ENCODE peak calls at places on chromosomes 3 and 15, in four cellular contexts. P, R, C and I are unnamed samples.

GRCh38 chr3:81744366-81744765 is 17.1 kb downstream of the GBE1 start:
- DNase-seq in P (peak; percentile 66), R (peak; percentile 97), C (no peak), I (peak; percentile 77)

GRCh38 chr3:149765762-149766334 is 13.6 kb upstream of the COMMD2 start:
- DNase-seq in P (no peak), R (peak; percentile 67), C (no peak), I (no peak)

GRCh38 chr3:134959516-134959915 is 164.5 kb downstream of the EPHB1 start:
- DNase-seq in P (no peak), R (no peak), C (no peak), I (no peak)

GRCh38 chr3:182843478-182843877 is 50.2 kb downstream of the ATP11B start:
- DNase-seq in P (no peak), R (peak; percentile 3), C (no peak), I (no peak)

GRCh38 chr3:57755368-57756021 is 614 bp upstream of the SLMAP start:
- DNase-seq in P (no peak), R (no peak), C (peak; percentile 22), I (no peak)

GRCh38 chr3:123155471-123156011 is 46.2 kb upstream of the SEC22A start:
- DNase-seq in P (no peak), R (no peak), C (no peak), I (no peak)

GRCh38 chr15:96325579-96326331 is 4.7 kb upstream of the NR2F2 start:
- DNase-seq in P (no peak), R (peak; percentile 71), C (peak; percentile 58), I (no peak)

GRCh38 chr3:73716418-73716817 is 91.7 kb upstream of the PDZRN3 start:
- DNase-seq in P (no peak), R (peak; percentile 54), C (no peak), I (no peak)

GRCh38 chr3:185317674-185318073 is 45.3 kb upstream of the MAP3K13 start:
- DNase-seq in P (no peak), R (no peak), C (no peak), I (no peak)

GRCh38 chr3:49276475-49277356 is at the start of gene C3orf62:
- DNase-seq in P (no peak), R (peak; percentile 82), C (no peak), I (peak; percentile 47)

DNA sequence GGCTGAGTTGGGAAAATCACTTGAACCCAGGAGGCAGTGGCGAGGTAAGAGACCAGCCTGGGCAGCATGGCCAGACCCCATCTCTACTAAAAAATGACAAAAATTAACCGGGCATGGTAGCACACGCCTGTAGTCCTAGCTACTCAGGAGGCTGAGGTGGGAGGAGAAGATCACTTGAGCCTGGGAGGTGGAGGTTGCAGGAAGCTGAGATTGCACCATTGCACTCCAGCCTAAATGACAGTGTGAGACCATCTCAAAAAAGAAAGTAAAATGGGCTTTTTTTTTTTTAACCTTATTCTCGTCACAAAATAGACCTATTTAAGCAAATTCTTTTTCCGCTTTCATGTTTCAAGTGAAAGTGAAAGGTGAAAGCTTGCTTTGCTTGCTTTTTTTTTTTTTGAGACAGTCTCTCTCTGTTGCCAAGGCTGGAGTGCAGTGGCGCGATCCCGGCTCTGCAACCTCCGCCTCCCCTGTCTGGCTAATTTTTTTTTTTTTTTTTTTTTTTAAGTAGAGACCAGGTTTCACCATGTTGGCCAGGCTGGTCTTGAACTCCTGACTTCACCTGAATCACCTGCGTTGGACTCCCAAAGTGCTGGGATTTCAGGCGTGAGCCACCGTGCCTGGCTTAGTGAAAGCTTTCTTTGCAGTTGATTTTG is 3.6 kb downstream of the PDIA3 start:
- DNase-seq in P (no peak), R (no peak), C (no peak), I (no peak)
- H3K4me3 ChIP-seq in P (no peak overlapping the region), R (peak overlapping the region; percentile 17), C (no peak overlapping the region), I (peak overlapping the region; percentile 4)

GRCh38 chr3:28799084-28799483 is 450.5 kb upstream of the AZI2 start:
- DNase-seq in P (no peak), R (no peak), C (no peak), I (no peak)
- TF ChIP-seq CTCF in P (no peak), R (no peak), C (no peak), I (no peak)

GRCh38 chr3:39260957-39261356 is 18.9 kb downstream of the CX3CR1 start:
- DNase-seq in P (peak; percentile 33), R (peak; percentile 84), C (peak; percentile 29), I (peak; percentile 16)
- H3K27ac ChIP-seq in P (no peak overlapping the region), R (no peak overlapping the region), C (no peak overlapping the region), I (no peak overlapping the region)

GRCh38 chr3:44992555-44993470 is 16.8 kb downstream of the EXOSC7 start:
- DNase-seq in P (no peak), R (peak; percentile 29), C (no peak), I (no peak)
- H3K4me3 ChIP-seq in P (no peak overlapping the region), R (no peak overlapping the region), C (no peak overlapping the region), I (no peak overlapping the region)

DNA sequence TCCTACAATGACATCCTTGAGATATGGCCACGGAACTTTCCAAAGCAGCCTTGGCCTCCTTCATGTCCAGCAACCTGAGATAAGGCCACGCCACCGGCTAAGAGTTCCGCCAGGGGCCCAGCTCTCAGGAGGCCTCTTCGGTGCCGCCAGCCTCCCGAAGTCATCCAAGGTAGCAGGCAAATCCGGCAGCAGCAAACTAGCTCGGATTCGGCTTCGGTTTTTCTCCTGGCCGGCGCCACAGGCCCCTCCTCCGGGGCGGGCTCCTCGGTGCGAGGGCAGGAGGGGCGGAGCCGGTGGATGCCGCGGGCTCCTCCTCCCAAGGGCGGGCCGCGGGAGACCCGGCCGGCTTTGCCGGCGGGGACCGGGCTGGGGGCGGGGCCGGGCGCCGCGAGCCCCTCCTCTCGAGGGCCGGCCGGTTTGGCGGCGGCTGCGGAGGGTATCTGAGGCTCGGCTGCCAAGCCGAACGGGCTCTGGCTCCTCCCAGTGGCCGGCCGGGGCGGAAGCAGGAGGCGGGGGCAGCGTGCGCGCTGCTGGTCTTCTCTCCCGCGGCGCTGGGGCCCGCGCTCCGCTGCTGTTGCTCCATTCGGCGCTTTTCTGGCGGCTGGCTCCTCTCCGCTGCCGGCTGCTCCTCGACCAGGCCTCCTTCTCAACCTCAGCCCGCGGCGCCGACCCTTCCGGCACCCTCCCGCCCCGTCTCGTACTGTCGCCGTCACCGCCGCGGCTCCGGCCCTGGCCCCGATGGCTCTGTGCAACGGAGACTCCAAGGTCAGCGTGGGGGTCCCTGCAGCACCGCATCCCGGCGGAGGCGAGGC is at the start of gene GMPS:
- DNase-seq in P (no peak), R (peak; percentile 89), C (peak; percentile 99), I (peak; percentile 78)
- TF ChIP-seq CTCF in P (peak; percentile 79), R (peak; percentile 11), C (peak; percentile 58), I (peak; percentile 28)

GRCh38 chr3:83934208-83935150 is 1024.3 kb upstream of the CADM2 start:
- DNase-seq in P (no peak), R (peak; percentile 1), C (peak; percentile 56), I (no peak)
- H3K27ac ChIP-seq in P (no peak overlapping the region), R (no peak overlapping the region), C (no peak overlapping the region), I (no peak overlapping the region)

GRCh38 chr3:4828279-4829030 is 150.8 kb upstream of the BHLHE40 start:
- DNase-seq in P (no peak), R (peak; percentile 54), C (no peak), I (no peak)

GRCh38 chr3:4827767-4828166 is 151.5 kb upstream of the BHLHE40 start:
- DNase-seq in P (no peak), R (no peak), C (no peak), I (no peak)

GRCh38 chr3:4829031-4829394 is 150.2 kb upstream of the BHLHE40 start:
- DNase-seq in P (no peak), R (no peak), C (no peak), I (no peak)

GRCh38 chr3:4833471-4833870 is 145.8 kb upstream of the BHLHE40 start:
- DNase-seq in P (no peak), R (no peak), C (no peak), I (no peak)

GRCh38 chr3:4830586-4830914 is 148.7 kb upstream of the BHLHE40 start:
- DNase-seq in P (no peak), R (no peak), C (no peak), I (no peak)
- H3K4me3 ChIP-seq in P (no peak overlapping the region), R (no peak overlapping the region), C (peak overlapping the region; percentile 47), I (no peak overlapping the region)

GRCh38 chr3:86147119-86147518 is 843.8 kb downstream of the VGLL3 start:
- DNase-seq in P (no peak), R (no peak), C (no peak), I (no peak)
- TF ChIP-seq CTCF in P (no peak), R (no peak), C (no peak), I (no peak)

GRCh38 chr15:73888224-73889041 is 15.1 kb downstream of the TBC1D21 start:
- DNase-seq in P (no peak), R (no peak), C (no peak), I (no peak)
- H3K27ac ChIP-seq in P (no peak overlapping the region), R (no peak overlapping the region), C (no peak overlapping the region), I (no peak overlapping the region)